ENCODE peak calls at places on chromosomes 5 and 9, in four cellular contexts. One of them, this sample, is unnamed.

GRCh38 chr9:121678501-121679022 is 27.1 kb downstream of the DAB2IP start:
- DNase-seq in lower leg skin: no peak
- DNase-seq in M059J: no peak
- DNase-seq in DMS79: no peak
- DNase-seq in this sample: no peak

GRCh38 chr5:179385892-179386291 is 40.6 kb upstream of the ADAMTS2 start:
- DNase-seq in M059J: no peak
- DNase-seq in DMS79: no peak
- DNase-seq in lower leg skin: no peak
- DNase-seq in this sample: no peak

GRCh38 chr9:130408669-130409068 is 36.1 kb upstream of the ASS1 start:
- DNase-seq in DMS79: no peak
- DNase-seq in lower leg skin: no peak
- DNase-seq in M059J: no peak
- DNase-seq in this sample: no peak

GRCh38 chr5:167303582-167303981 is 987.9 kb upstream of the WWC1 start:
- DNase-seq in M059J: no peak
- DNase-seq in DMS79: no peak
- DNase-seq in lower leg skin: no peak
- DNase-seq in this sample: no peak

GRCh38 chr9:38417003-38417965 is 7.0 kb downstream of the IGFBPL1 start:
- DNase-seq in M059J: peak
- DNase-seq in DMS79: peak
- DNase-seq in lower leg skin: no peak
- DNase-seq in this sample: no peak

GRCh38 chr5:65459995-65460394 is 21.7 kb downstream of the ADAMTS6 start:
- DNase-seq in DMS79: no peak
- DNase-seq in M059J: no peak
- DNase-seq in lower leg skin: no peak
- DNase-seq in this sample: no peak

GRCh38 chr5:75156585-75156984 is 80.1 kb downstream of the ANKRD31 start:
- DNase-seq in M059J: peak
- DNase-seq in lower leg skin: no peak
- DNase-seq in DMS79: no peak
- DNase-seq in this sample: no peak

GRCh38 chr5:90325093-90325492 is 84.5 kb downstream of the CETN3 start:
- DNase-seq in M059J: no peak
- DNase-seq in lower leg skin: no peak
- DNase-seq in DMS79: no peak
- DNase-seq in this sample: no peak

GRCh38 chr9:136098210-136098609 is 3.1 kb upstream of the NACC2 start:
- DNase-seq in DMS79: no peak
- DNase-seq in M059J: no peak
- DNase-seq in lower leg skin: no peak
- DNase-seq in this sample: no peak

GRCh38 chr9:137463194-137463930 is 4.2 kb upstream of the NSMF start:
- DNase-seq in DMS79: no peak
- DNase-seq in M059J: no peak
- DNase-seq in lower leg skin: no peak
- DNase-seq in this sample: no peak

GRCh38 chr9:109206670-109207069 is 39.6 kb upstream of the FRRS1L start:
- DNase-seq in DMS79: no peak
- DNase-seq in lower leg skin: no peak
- DNase-seq in M059J: no peak
- DNase-seq in this sample: no peak

GRCh38 chr5:53923969-53924876 is 363.8 kb downstream of the NDUFS4 start:
- DNase-seq in lower leg skin: no peak
- DNase-seq in DMS79: no peak
- DNase-seq in M059J: no peak
- DNase-seq in this sample: no peak

GRCh38 chr5:92944903-92945629 is 636.0 kb downstream of the NR2F1-AS1 start:
- DNase-seq in DMS79: no peak
- DNase-seq in M059J: peak
- DNase-seq in lower leg skin: no peak
- DNase-seq in this sample: no peak

GRCh38 chr5:129973716-129974426 is 69.6 kb downstream of the CHSY3 start:
- DNase-seq in lower leg skin: no peak
- DNase-seq in DMS79: no peak
- DNase-seq in M059J: no peak
- DNase-seq in this sample: no peak

GRCh38 chr9:133199648-133200321 is 9.3 kb downstream of the OBP2B start:
- DNase-seq in lower leg skin: no peak
- DNase-seq in M059J: no peak
- DNase-seq in DMS79: no peak
- DNase-seq in this sample: no peak

GRCh38 chr9:112338561-112338960 is 5.1 kb upstream of the PTBP3 start:
- DNase-seq in M059J: peak
- DNase-seq in DMS79: no peak
- DNase-seq in lower leg skin: no peak
- DNase-seq in this sample: no peak

GRCh38 chr9:3730527-3730926 is 204.7 kb upstream of the RFX3 start:
- DNase-seq in lower leg skin: no peak
- DNase-seq in M059J: no peak
- DNase-seq in DMS79: no peak
- DNase-seq in this sample: no peak

GRCh38 chr5:10989577-10990263 is 228.7 kb upstream of the DAP start:
- DNase-seq in lower leg skin: no peak
- DNase-seq in DMS79: no peak
- DNase-seq in M059J: no peak
- DNase-seq in this sample: no peak

This sample was measured in GOT3.